ENCODE peak calls at places on chromosomes 4 and X, in ten cellular contexts. D, A, S, G, E, Z, H, U, J and O are unnamed samples.

GRCh38 chr4:38567448-38567847 is 96.6 kb upstream of the KLF3 start:
- DNase-seq in D (peak), A (no peak), S (no peak), G (no peak), E (no peak), Z (no peak), H (no peak), U (no peak), J (peak), O (no peak)

GRCh38 chr4:83022724-83023427 is 12.1 kb upstream of the COPS4 start:
- DNase-seq in D (peak), A (no peak), S (peak), G (peak), E (no peak), Z (no peak), H (no peak), U (peak), J (peak), O (no peak)

GRCh38 chrX:103461156-103461555 is 58.1 kb downstream of the RAB40A start:
- DNase-seq in D (no peak), A (no peak), S (no peak), G (no peak), E (no peak), Z (no peak), H (no peak), U (no peak), J (peak), O (no peak)

GRCh38 chr4:63315651-63316050 is 1093.6 kb downstream of the TECRL start:
- DNase-seq in D (no peak), A (no peak), S (no peak), G (no peak), E (no peak), Z (no peak), H (no peak), U (peak), J (peak), O (no peak)

GRCh38 chr4:683982-684571 is 4.9 kb downstream of the SLC49A3 start:
- DNase-seq in D (peak), A (peak), S (peak), G (peak), E (peak), Z (peak), H (peak), U (peak), J (peak), O (no peak)

GRCh38 chrX:150873616-150874015 is 24.9 kb downstream of the CD99L2 start:
- DNase-seq in D (peak), A (no peak), S (peak), G (peak), E (no peak), Z (peak), H (no peak), U (peak), J (peak), O (no peak)

GRCh38 chr4:145271194-145271593 is 90.8 kb upstream of the OTUD4 start:
- DNase-seq in D (no peak), A (no peak), S (no peak), G (no peak), E (no peak), Z (no peak), H (no peak), U (no peak), J (no peak), O (no peak)

GRCh38 chrX:16205840-16206239 is 38.6 kb downstream of the MAGEB17 start:
- DNase-seq in D (no peak), A (no peak), S (peak), G (no peak), E (no peak), Z (no peak), H (no peak), U (no peak), J (no peak), O (peak)

GRCh38 chrX:154840856-154841255 is 6.4 kb upstream of the SMIM9 start:
- DNase-seq in D (peak), A (no peak), S (peak), G (peak), E (no peak), Z (peak), H (no peak), U (peak), J (peak), O (peak)

GRCh38 chr4:8098506-8098905 is 60.1 kb downstream of the ABLIM2 start:
- DNase-seq in D (no peak), A (no peak), S (no peak), G (no peak), E (no peak), Z (no peak), H (no peak), U (no peak), J (no peak), O (no peak)

GRCh38 chr4:101417046-101417445 is 69.7 kb upstream of the PPP3CA start:
- DNase-seq in D (no peak), A (no peak), S (no peak), G (no peak), E (no peak), Z (no peak), H (no peak), U (no peak), J (no peak), O (no peak)

GRCh38 chr4:101419324-101420135 is 72.2 kb upstream of the PPP3CA start:
- DNase-seq in D (peak), A (no peak), S (peak), G (peak), E (no peak), Z (peak), H (peak), U (peak), J (peak), O (peak)

GRCh38 chr4:101420661-101421060 is 73.3 kb upstream of the PPP3CA start:
- DNase-seq in D (peak), A (no peak), S (peak), G (peak), E (no peak), Z (no peak), H (no peak), U (peak), J (peak), O (no peak)

GRCh38 chr4:101418055-101418454 is 70.7 kb upstream of the PPP3CA start:
- DNase-seq in D (peak), A (no peak), S (no peak), G (peak), E (no peak), Z (peak), H (peak), U (peak), J (no peak), O (peak)

DNA sequence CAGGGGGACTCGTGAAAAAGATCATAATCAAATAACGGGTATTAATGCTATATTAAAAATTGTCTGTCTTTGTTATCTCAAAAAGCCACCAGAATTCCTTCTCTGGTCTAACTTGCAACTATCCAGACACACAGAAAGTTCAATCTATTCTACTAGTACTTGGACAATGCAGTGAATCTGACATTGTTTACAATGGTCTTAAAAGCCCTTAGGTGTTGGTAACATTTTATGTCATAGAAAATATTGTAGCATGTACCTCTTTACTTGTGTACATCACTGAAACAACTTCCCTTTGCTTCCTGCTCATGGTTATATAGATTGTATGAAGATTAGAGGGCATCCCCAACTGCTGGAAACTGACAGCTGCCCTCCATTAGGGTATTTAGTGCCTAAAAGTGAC is 71.1 kb upstream of the PPP3CA start:
- DNase-seq in D (no peak), A (no peak), S (no peak), G (peak), E (no peak), Z (no peak), H (no peak), U (no peak), J (no peak), O (no peak)
- H3K4me3 ChIP-seq in D (no peak), A (no peak), S (no peak), G (no peak), E (no peak), Z (no peak), H (no peak), U (no peak), J (no peak), O (no peak)

DNA sequence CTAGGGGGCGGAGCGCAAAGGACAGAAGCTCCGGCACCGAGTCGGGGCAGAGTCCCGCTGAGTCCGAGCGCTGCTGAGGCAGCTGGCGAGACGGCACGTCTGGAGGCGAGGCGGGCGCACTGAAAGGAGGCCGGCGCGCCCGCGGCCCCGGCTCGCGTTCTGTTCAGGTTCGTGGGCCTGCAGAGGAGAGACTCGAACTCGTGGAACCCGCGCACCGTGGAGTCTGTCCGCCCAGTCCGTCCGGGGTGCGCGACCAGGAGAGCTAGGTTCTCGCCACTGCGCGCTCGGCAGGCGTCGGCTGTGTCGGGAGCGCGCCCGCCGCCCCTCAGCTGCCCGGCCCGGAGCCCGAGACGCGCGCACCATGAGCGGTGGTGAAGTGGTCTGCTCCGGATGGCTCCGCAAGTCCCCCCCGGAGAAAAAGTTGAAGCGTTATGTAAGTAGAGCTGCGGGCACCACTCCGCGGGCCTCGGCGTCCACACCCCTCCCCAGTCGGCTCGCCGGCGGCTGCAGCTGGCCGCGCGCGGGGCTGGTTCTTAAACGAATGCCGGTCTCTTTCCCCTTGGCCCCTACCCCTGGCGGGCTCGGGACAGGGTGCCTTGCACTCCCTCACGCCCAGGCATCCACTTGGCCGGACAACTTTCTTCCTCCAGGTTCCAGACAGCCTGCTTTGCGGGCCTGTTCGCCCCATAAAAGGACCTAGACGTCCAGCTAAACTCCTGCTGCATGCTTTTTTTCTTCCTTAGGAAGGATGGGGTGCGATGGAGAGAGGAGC is at the start of gene GAB1:
- DNase-seq in D (peak), A (peak), S (peak), G (peak), E (peak), Z (peak), H (peak), U (peak), J (peak), O (peak)
- TF ChIP-seq CTCF in D (no peak), A (no peak), S (no peak), G (no peak), E (no peak), Z (no peak), H (peak), U (peak), J (peak), O (no peak)

DNA sequence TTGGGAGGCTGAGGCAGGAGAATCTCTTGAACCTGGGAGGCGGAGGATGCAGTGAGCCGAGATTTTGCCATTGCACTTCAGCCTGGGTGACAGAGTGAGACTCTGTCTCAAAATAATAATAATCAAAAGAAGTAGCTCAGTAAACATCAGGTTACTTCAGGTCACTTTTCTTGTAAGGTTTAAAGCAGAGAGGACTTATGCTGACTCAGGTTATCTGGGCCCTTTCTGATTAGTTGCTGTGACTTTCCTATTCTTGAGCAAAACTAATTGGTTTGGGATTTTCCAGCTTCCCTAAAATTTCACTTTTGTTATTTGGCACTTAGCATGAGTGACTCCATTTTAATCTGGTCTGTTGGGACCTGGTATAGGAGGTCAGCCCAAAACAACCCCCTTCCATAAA is 812.9 kb downstream of the NLGN4X start:
- DNase-seq in D (no peak), A (no peak), S (no peak), G (no peak), E (no peak), Z (no peak), H (no peak), U (no peak), J (no peak), O (no peak)
- H3K4me3 ChIP-seq in D (no peak), A (no peak), S (no peak), G (no peak), E (no peak), Z (no peak), H (no peak), U (no peak), J (no peak), O (no peak)

GRCh38 chrX:386768-387575 is at the start of gene PPP2R3B:
- DNase-seq in D (peak), A (peak), S (peak), G (peak), E (peak), Z (peak), H (peak), U (peak), J (peak), O (peak)
- TF ChIP-seq CTCF in D (no peak), A (no peak), S (no peak), G (no peak), E (no peak), Z (no peak), H (no peak), U (no peak), J (no peak), O (no peak)

DNA sequence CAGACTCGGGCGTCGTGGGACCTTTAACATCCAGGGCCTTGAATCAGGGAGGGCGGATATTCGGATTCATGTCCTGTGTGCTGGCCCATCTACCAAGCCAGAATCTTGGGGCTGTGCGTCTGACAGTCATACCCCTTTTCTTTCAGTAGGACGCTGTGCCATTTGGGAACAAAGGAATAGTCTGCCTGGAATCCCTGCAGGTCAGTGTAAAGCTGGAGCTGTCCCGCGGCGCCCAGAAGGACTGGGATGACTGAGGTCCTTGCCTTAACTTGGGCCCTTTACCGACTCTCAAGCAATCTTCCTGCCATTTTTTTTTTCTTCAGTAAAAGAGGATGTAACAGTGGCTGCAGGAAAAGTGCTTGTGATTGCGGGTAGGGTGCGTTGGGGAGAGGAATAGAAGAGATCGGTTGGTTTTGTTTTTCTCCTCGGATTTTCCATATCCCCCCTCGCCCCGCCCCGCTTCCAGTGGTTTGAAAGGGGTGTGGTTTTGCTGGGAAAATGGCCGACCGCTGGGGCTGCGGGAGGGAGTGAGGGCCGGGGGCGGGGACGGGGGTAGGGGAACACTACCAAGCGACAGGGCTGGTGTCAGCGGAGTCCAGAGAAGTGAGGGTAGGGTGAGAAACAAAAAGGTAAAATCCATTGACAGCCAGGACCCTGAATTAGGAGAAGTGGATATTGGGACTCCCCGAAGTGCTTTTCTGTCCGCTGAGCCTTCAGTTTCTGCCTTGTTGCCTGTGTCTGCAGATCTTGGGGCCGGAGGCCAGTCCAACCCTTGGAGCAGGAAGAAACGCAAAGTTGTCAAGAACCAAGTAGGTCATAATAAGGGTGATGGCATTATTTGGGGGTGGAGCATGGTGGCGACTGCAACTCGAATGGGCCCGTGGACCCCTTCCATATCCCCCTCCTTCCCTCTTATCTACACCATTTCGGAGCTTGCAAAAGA is 749 bp downstream of the ARMCX1 start:
- DNase-seq in D (peak), A (peak), S (peak), G (peak), E (peak), Z (no peak), H (no peak), U (peak), J (peak), O (no peak)
- H3K4me3 ChIP-seq in D (peak), A (peak), S (peak), G (peak), E (no peak), Z (peak), H (no peak), U (peak), J (peak), O (peak)

GRCh38 chrX:155966876-155967275 is 30.6 kb upstream of the IL9R start:
- DNase-seq in D (no peak), A (no peak), S (no peak), G (no peak), E (no peak), Z (peak), H (no peak), U (peak), J (peak), O (no peak)
- TF ChIP-seq CTCF in D (no peak), A (peak), S (peak), G (peak), E (no peak), Z (peak), H (peak), U (peak), J (no peak), O (no peak)

GRCh38 chr4:184343400-184344177 is 125.9 kb upstream of the ENPP6 start:
- DNase-seq in D (peak), A (peak), S (peak), G (peak), E (peak), Z (peak), H (peak), U (peak), J (peak), O (peak)

GRCh38 chr4:184345573-184345922 is 127.9 kb upstream of the ENPP6 start:
- DNase-seq in D (no peak), A (no peak), S (no peak), G (no peak), E (peak), Z (no peak), H (no peak), U (no peak), J (no peak), O (no peak)

GRCh38 chr4:184347251-184348239 is 126.8 kb downstream of the IRF2 start:
- DNase-seq in D (peak), A (no peak), S (peak), G (peak), E (peak), Z (peak), H (peak), U (peak), J (peak), O (peak)

GRCh38 chr4:184344435-184344834 is 126.8 kb upstream of the ENPP6 start:
- DNase-seq in D (no peak), A (no peak), S (no peak), G (no peak), E (no peak), Z (no peak), H (no peak), U (no peak), J (no peak), O (no peak)

GRCh38 chr4:184344899-184345572 is 127.4 kb upstream of the ENPP6 start:
- DNase-seq in D (no peak), A (no peak), S (no peak), G (no peak), E (no peak), Z (peak), H (no peak), U (no peak), J (no peak), O (no peak)
- H3K4me3 ChIP-seq in D (no peak), A (no peak), S (no peak), G (no peak), E (no peak), Z (no peak), H (no peak), U (no peak), J (no peak), O (no peak)

DNA sequence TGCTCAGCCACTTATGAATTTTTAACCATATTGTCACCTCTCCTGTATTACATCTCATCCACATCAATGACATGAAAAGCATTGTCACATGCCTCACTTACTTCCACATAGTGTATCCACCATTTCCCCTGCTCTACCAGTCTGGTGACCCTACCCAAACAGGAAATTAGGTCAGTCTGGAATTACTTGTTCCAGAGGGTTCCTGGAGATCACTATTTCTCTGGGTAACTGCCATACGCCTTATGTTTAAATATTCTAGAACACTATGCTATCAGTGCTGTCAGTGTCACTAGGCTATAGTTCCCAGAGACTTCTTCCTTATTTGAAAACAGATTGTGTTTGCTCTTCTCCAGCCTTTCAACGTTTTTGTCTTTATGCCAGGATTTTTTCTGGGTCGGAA is 14.9 kb downstream of the SRPX2 start:
- DNase-seq in D (no peak), A (no peak), S (no peak), G (peak), E (no peak), Z (no peak), H (no peak), U (peak), J (no peak), O (no peak)
- TF ChIP-seq CTCF in D (no peak), A (no peak), S (no peak), G (no peak), E (no peak), Z (no peak), H (no peak), U (no peak), J (no peak), O (no peak)

DNA sequence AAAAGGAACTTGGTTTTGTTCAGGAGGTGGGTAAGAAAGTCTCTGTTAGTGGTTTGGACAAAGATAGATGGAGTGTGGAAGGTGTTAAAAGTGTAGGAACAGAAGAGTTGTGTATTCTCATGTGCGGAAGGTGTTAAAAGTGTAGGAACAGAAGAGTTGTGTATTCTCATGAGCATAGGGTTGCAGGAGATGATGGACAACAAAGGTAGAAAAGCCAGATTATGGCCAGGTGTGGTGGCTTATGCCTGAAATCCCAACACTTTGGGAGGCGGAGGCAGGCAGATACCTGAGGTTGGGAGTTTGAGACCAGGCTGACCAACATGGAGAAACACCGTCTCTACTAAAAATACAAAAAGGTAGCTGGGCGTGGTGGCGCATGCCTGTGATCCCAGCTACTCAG is 2.5 kb downstream of the RPL34 start:
- DNase-seq in D (no peak), A (no peak), S (no peak), G (no peak), E (no peak), Z (no peak), H (no peak), U (no peak), J (no peak), O (no peak)
- H3K4me3 ChIP-seq in D (no peak), A (no peak), S (peak), G (peak), E (no peak), Z (peak), H (peak), U (no peak), J (no peak), O (no peak)